ENCODE peak calls at places on chromosomes 6 and 20, in four cellular contexts. Z is GM23338, G is GM12878, H is K562. T is an unnamed sample.

GRCh38 chr6:110359554-110359953 is 1.4 kb upstream of the METTL24 start:
- DNase-seq in Z (no peak), G (no peak), H (no peak), T (no peak)

GRCh38 chr6:115545410-115545986 is 515.2 kb downstream of the FRK start:
- DNase-seq in Z (peak), G (no peak), H (no peak), T (peak)

GRCh38 chr6:142400495-142400894 is 98.7 kb downstream of the ADGRG6 start:
- DNase-seq in Z (peak), G (no peak), H (peak), T (no peak)

GRCh38 chr6:85126448-85127178 is 323.3 kb upstream of the NT5E start:
- DNase-seq in Z (peak), G (no peak), H (peak), T (peak)

GRCh38 chr6:118580585-118581419 is 32.7 kb downstream of the PLN start:
- DNase-seq in Z (peak), G (no peak), H (peak), T (peak)

GRCh38 chr20:64222273-64222672 is 33.3 kb upstream of the PCMTD2 start:
- DNase-seq in Z (no peak), G (no peak), H (no peak), T (no peak)

GRCh38 chr6:142195862-142196536 is 48.9 kb downstream of the VTA1 start:
- DNase-seq in Z (no peak), G (no peak), H (no peak), T (no peak)

GRCh38 chr6:73923899-73924485 is 228.0 kb downstream of the CD109 start:
- DNase-seq in Z (no peak), G (no peak), H (no peak), T (no peak)

GRCh38 chr20:26209171-26209941 is 512.7 kb upstream of the ZNF337 start:
- DNase-seq in Z (peak), G (no peak), H (no peak), T (no peak)

GRCh38 chr20:47773381-47773786 is 11.9 kb downstream of the SULF2 start:
- DNase-seq in Z (no peak), G (no peak), H (no peak), T (no peak)

GRCh38 chr6:39221746-39222641 is 7.3 kb downstream of the KCNK5 start:
- DNase-seq in Z (no peak), G (no peak), H (peak), T (no peak)

GRCh38 chr6:66897576-66897975 is 1190.5 kb upstream of the EYS start:
- DNase-seq in Z (peak), G (no peak), H (no peak), T (peak)

GRCh38 chr6:143806282-143807102 is 36.6 kb upstream of the LTV1 start:
- DNase-seq in Z (no peak), G (no peak), H (peak), T (no peak)

GRCh38 chr6:80636689-80637088 is 530.2 kb downstream of the BCKDHB start:
- DNase-seq in Z (no peak), G (no peak), H (no peak), T (no peak)

GRCh38 chr6:42118162-42119001 is 24.0 kb downstream of the C6orf132 start:
- DNase-seq in Z (no peak), G (no peak), H (no peak), T (peak)

GRCh38 chr6:13474360-13474759 is 13.0 kb downstream of the GFOD1 start:
- DNase-seq in Z (no peak), G (no peak), H (no peak), T (peak)

GRCh38 chr6:155329460-155330132 is 15.3 kb upstream of the TFB1M start:
- DNase-seq in Z (no peak), G (no peak), H (no peak), T (no peak)

GRCh38 chr6:158707826-158708225 is 58.0 kb downstream of the SYTL3 start:
- DNase-seq in Z (no peak), G (no peak), H (no peak), T (no peak)

GRCh38 chr20:31923388-31924271 is 28.2 kb downstream of the PDRG1 start:
- DNase-seq in Z (peak), G (peak), H (no peak), T (no peak)

GRCh38 chr20:17210983-17211382 is 15.9 kb upstream of the PCSK2 start:
- DNase-seq in Z (no peak), G (no peak), H (no peak), T (peak)

GRCh38 chr6:34378470-34378869 is 14.0 kb downstream of the NUDT3 start:
- DNase-seq in Z (no peak), G (no peak), H (peak), T (no peak)

GRCh38 chr6:28353981-28354676 is 4.4 kb downstream of the ZKSCAN3 start:
- DNase-seq in Z (no peak), G (no peak), H (peak), T (no peak)

GRCh38 chr6:31083742-31084354 is 28.5 kb downstream of the C6orf15 start:
- DNase-seq in Z (peak), G (no peak), H (peak), T (peak)

GRCh38 chr6:73558624-73559398 is 38.0 kb upstream of the EEF1A1 start:
- DNase-seq in Z (peak), G (no peak), H (no peak), T (no peak)

GRCh38 chr6:147806697-147807096 is 298.2 kb downstream of the SAMD5 start:
- DNase-seq in Z (no peak), G (no peak), H (peak), T (no peak)

DNA sequence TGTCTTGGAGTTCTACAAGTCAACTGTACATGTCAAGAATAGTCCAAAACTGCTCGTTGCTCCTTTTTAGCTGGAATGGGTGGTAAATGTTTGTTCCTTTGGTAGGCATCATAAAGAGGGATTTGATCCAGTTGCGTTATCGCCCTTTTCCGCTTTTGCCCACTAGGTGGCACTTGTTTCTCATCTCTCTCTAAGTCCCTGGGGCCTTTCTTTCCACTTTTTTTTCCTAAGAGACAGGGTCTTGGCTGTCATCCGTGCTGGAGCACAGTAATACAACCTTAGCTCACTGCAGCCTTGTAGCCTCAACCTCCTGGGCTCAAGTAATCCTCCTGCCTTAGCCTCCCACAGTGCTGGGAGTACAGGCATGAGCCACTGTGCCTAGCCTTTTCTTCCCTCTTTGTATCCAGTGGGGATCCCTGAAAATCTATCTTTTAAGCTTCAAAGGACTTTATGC is 20.7 kb downstream of the GTPBP2 start:
- DNase-seq in Z (peak), G (peak), H (peak), T (peak)
- TF ChIP-seq REST in Z (no peak), G (no peak), H (no peak), T (no peak)

GRCh38 chr6:16078064-16078463 is 50.8 kb upstream of the MYLIP start:
- DNase-seq in Z (no peak), G (peak), H (no peak), T (no peak)
- TF ChIP-seq CREB1 in Z (no peak), G (no peak), H (no peak), T (no peak)

DNA sequence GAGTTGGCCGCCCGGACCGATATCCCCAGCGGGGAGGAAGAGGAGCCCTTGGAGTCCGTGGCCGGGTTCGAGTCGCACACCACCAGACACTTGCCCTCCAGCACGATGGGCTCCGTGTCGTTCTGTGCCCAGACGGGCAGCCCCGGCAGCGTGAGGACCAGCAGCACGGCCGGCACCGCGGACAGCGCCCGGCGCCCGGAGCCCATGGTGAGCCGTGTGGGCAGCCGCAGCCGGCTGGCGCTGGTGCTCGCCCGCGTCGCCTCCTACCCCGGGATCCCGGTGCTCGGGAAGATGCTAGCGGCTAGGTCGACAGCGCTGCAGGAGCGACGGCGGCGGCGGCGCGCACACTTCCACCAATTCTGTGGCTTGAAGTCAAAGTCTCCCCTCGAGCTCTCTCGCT is 1.4 kb downstream of the CBLN4 start:
- DNase-seq in Z (no peak), G (no peak), H (no peak), T (no peak)
- TF ChIP-seq REST in Z (no peak), G (no peak), H (no peak), T (peak)

DNA sequence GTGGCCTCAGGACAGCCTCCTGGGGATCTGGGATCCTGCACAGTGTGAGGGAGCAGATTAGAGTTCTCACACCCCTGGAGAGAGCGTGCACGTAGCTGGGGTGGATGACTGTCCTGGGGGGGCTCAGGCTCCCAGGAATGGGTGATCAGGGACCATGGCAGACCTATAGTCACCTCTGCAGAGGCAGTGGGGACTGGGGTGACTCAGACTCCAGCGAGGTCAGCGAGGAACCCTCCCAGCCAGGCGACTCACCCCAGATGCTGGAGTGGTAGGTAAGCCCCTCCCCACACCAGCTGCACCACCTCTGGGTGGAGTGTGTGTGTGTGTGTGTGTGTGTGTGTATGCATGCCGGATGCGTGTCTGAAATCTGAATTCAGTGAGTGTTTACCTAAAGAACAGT is 17.3 kb upstream of the GTSF1L start:
- DNase-seq in Z (no peak), G (no peak), H (no peak), T (no peak)
- TF ChIP-seq CREB1 in Z (no peak), G (no peak), H (no peak), T (no peak)

GRCh38 chr20:62825288-62825993 is 8.6 kb downstream of the COL9A3 start:
- DNase-seq in Z (no peak), G (no peak), H (no peak), T (no peak)
- TF ChIP-seq REST in Z (no peak), G (no peak), H (no peak), T (no peak)

GRCh38 chr20:52484438-52484837 is 292.9 kb upstream of the ZFP64 start:
- DNase-seq in Z (no peak), G (no peak), H (no peak), T (no peak)
- TF ChIP-seq CREB1 in Z (no peak), G (no peak), H (no peak), T (no peak)

GRCh38 chr20:33337531-33338165 is 54.6 kb downstream of the BPIFB1 start:
- DNase-seq in Z (no peak), G (peak), H (no peak), T (no peak)
- TF ChIP-seq REST in Z (no peak), G (no peak), H (no peak), T (no peak)

GRCh38 chr6:18488526-18489270 is 101.5 kb downstream of the RNF144B start:
- DNase-seq in Z (no peak), G (no peak), H (no peak), T (no peak)
- TF ChIP-seq CREB1 in Z (no peak), G (no peak), H (no peak), T (no peak)

GRCh38 chr6:40262363-40262762 is 324.8 kb downstream of the LRFN2 start:
- DNase-seq in Z (no peak), G (no peak), H (no peak), T (no peak)

GRCh38 chr6:40251609-40252008 is 317.3 kb upstream of the MOCS1 start:
- DNase-seq in Z (no peak), G (peak), H (no peak), T (no peak)

GRCh38 chr6:40258531-40258930 is 324.3 kb upstream of the MOCS1 start:
- DNase-seq in Z (no peak), G (no peak), H (no peak), T (no peak)

GRCh38 chr6:40252531-40253258 is 318.4 kb upstream of the MOCS1 start:
- DNase-seq in Z (no peak), G (peak), H (no peak), T (no peak)

GRCh38 chr6:40256831-40257230 is 322.6 kb upstream of the MOCS1 start:
- DNase-seq in Z (no peak), G (no peak), H (no peak), T (no peak)
- TF ChIP-seq REST in Z (no peak), G (no peak), H (no peak), T (no peak)

GRCh38 chr20:51434556-51435256 is 107.8 kb downstream of the NFATC2 start:
- DNase-seq in Z (no peak), G (no peak), H (peak), T (no peak)
- TF ChIP-seq CREB1 in Z (no peak), G (no peak), H (no peak), T (no peak)

T was measured in HepG2.